ENCODE peak calls at places on chromosomes 6 and 20, in eight cellular contexts. G is T1000; W is activated naive CD8-positive, alpha-beta T cell treated with anti-CD3 and anti-CD28 coated beads for 36 hours; N is ovary; D is omental fat pad; Q is kidney glomerular epithelial cell; A is colonic mucosa; J is prostate gland. P is an unnamed sample.

GRCh38 chr20:35146299-35146921 is 726 bp downstream of the EDEM2 start:
- DNase-seq in J (no peak), Q (peak), D (no peak), G (no peak), N (peak), W (peak), A (peak), P (peak)

GRCh38 chr6:45378324-45378926 is 691 bp upstream of the SUPT3H start:
- DNase-seq in D (no peak), N (no peak), J (peak), G (no peak), A (no peak), Q (peak), W (peak), P (peak)

GRCh38 chr6:293185-294174 is 1.2 kb downstream of the DUSP22 start:
- DNase-seq in N (peak), W (peak), D (no peak), G (no peak), Q (no peak), J (no peak), A (peak), P (no peak)

GRCh38 chr20:17863577-17864292 is 104.9 kb downstream of the SNX5 start:
- DNase-seq in A (peak), G (no peak), D (no peak), W (no peak), N (peak), J (no peak), Q (no peak), P (no peak)

GRCh38 chr20:17226410-17227198 is at the start of gene PCSK2:
- DNase-seq in N (peak), D (no peak), J (no peak), A (no peak), W (no peak), G (no peak), Q (peak), P (peak)

GRCh38 chr6:161033667-161034066 is 42.1 kb downstream of the MAP3K4 start:
- DNase-seq in Q (no peak), A (no peak), D (no peak), N (no peak), G (no peak), J (no peak), W (no peak), P (no peak)

GRCh38 chr6:169832247-169832948 is 81.0 kb downstream of the ERMARD start:
- DNase-seq in A (peak), D (no peak), W (no peak), G (no peak), Q (peak), J (peak), N (no peak), P (no peak)

GRCh38 chr6:133179483-133179882 is 61.7 kb upstream of the EYA4 start:
- DNase-seq in W (no peak), N (no peak), D (no peak), Q (no peak), A (no peak), G (no peak), J (no peak), P (no peak)

GRCh38 chr20:58472273-58473018 is 42.8 kb downstream of the APCDD1L start:
- DNase-seq in A (no peak), Q (no peak), J (no peak), W (no peak), G (no peak), N (no peak), D (no peak), P (peak)

P was measured in GM13976.